ENCODE peak calls at places on chromosomes 13 and 19, in four cellular contexts. B is K562, P is HepG2, N is GM12878. D is an unnamed sample. For H4K20me1, the result is how much of the 10 kb centered on the place peaks cover.

GRCh38 chr19:48613024-48613851 is 1.6 kb downstream of the FAM83E start:
- DNase-seq in B (no peak), N (no peak), P (no peak), D (no peak)

GRCh38 chr13:100044936-100045335 is 44.0 kb upstream of the PCCA start:
- DNase-seq in N (no peak), P (peak), B (no peak), D (no peak)

GRCh38 chr19:48628486-48629296 is 8.5 kb downstream of the DBP start:
- DNase-seq in B (no peak), P (no peak), N (no peak), D (no peak)

GRCh38 chr13:38563739-38564138 is 123.1 kb upstream of the FREM2 start:
- DNase-seq in N (no peak), P (no peak), B (no peak), D (no peak)

GRCh38 chr19:56613639-56614038 is 18.5 kb downstream of the ZNF71 start:
- DNase-seq in N (no peak), P (no peak), B (no peak), D (no peak)

GRCh38 chr13:30610311-30610710 is 7.4 kb upstream of the USPL1 start:
- DNase-seq in P (no peak), B (no peak), N (no peak), D (no peak)

GRCh38 chr19:7862413-7862951 is 11.7 kb downstream of the PRR36 start:
- DNase-seq in N (no peak), B (peak), P (no peak), D (peak)

GRCh38 chr19:6543866-6544347 is 13.1 kb downstream of the TNFSF9 start:
- DNase-seq in B (no peak), N (peak), P (no peak), D (no peak)

GRCh38 chr13:76860706-76861105 is 25.5 kb downstream of the KCTD12 start:
- DNase-seq in N (no peak), B (no peak), P (no peak), D (no peak)

GRCh38 chr19:18053571-18054219 is 33.0 kb downstream of the IL12RB1 start:
- DNase-seq in B (no peak), P (no peak), N (no peak), D (no peak)

GRCh38 chr19:14612657-14613056 is 29.8 kb downstream of the CLEC17A start:
- DNase-seq in B (no peak), N (no peak), P (no peak), D (no peak)

GRCh38 chr19:3024870-3025515 is 4.1 kb downstream of the TLE2 start:
- DNase-seq in N (no peak), B (peak), P (no peak), D (no peak)
- TF ChIP-seq MYC in N (no peak), B (no peak), P (no peak), D (no peak)

GRCh38 chr13:105991131-105991530 is 544.3 kb downstream of the EFNB2 start:
- DNase-seq in B (no peak), P (no peak), N (no peak), D (no peak)
- H3K9ac ChIP-seq in B (no peak), P (no peak), N (no peak), D (no peak)

GRCh38 chr13:114099191-114099590 is 33.2 kb downstream of the RASA3 start:
- DNase-seq in N (no peak), P (peak), B (peak), D (no peak)
- H4K20me1 ChIP-seq in N (under half), P (under half), B (under half), D (under half)

DNA sequence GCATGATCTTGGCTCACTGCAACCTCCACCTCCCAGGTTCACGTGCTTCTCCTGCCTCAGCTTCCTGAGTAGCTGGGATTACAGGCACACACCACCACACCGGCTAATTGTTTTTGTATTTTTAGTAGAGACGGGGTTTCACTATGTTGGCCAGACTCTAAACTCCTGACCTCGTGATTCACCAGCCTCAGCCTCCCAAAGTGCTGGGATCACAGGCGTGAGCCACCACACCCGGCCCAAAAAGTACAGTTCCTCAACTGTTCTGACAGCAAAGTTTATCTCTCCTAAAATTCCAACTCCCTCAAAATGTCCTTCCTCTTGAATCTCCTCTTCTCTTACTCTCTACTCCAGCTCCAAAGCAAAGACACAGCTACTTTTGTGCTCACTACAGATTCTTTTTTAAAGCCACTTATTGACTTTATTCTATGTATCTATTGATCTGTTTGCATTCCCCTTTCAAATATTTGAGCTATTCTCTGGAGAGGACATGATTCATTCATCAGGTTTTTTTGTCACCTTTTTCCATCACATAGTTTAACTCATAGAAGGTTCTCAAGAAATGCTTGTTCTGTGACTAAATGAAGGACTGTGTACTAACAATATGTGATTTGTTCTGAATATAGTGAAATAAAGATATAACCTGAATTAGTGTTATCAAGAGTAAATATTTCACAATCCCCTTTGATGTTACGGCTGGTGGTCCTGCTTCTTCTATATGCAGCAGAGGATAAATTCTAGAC is 142.2 kb downstream of the TBC1D4 start:
- DNase-seq in N (no peak), P (peak), B (no peak), D (no peak)
- TF ChIP-seq MYC in N (no peak), P (no peak), B (no peak), D (no peak)

GRCh38 chr19:39825093-39825463 is 8.9 kb downstream of the DYRK1B start:
- DNase-seq in B (no peak), P (no peak), N (no peak), D (no peak)

GRCh38 chr19:39826311-39826945 is 7.5 kb downstream of the DYRK1B start:
- DNase-seq in P (no peak), N (no peak), B (no peak), D (no peak)

GRCh38 chr19:39823693-39824092 is 10.3 kb downstream of the DYRK1B start:
- DNase-seq in N (no peak), B (no peak), P (no peak), D (no peak)

GRCh38 chr19:39825531-39826076 is 8.4 kb downstream of the DYRK1B start:
- DNase-seq in P (no peak), N (no peak), B (no peak), D (no peak)

DNA sequence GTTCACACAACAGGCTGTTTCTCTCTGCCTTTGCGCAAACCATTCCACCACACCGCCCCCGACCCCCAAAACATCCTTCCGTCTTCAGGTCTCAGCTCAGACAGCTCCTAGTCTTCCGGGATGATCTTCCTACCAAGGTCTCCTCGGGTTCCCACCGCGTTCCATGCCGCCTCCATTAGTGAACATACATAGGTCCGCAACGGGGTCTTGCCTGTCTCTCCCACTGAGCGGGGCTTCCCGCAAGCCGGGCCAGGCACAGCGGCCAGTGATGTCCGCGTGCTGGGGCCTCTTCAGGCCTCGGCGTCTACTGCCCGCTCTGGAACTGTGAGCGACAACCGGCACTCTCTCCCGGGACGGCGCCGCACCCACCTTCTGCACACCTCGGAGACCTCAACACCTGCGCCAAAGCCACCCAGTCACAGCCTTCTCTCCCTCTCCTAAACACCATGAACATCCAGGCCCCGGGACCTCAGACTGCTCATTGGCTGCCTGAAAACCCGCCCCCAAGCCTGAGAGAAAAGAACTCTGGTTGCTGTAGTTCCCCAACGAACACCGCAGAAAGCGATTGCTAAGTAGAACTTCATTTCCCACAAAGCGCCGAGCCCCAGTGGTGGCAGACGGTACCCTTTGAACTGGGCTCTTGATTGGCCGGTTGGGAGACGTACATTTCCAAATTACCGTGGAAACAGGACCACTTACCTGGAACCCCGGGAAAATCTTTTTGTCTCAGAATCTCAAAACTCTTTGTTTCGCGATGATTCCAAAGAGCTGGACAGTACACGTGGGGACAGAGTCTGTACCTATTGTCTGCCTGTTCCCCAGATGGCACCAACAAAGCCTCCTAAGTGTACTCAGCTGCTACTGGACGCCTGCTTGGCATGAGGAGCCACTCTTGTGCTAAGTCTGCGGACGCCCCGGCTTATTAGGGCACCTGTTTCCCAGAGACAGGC is 9.5 kb downstream of the DYRK1B start:
- DNase-seq in N (peak), P (peak), B (no peak), D (peak)
- H3K9ac ChIP-seq in N (peak), P (peak), B (no peak), D (peak)

DNA sequence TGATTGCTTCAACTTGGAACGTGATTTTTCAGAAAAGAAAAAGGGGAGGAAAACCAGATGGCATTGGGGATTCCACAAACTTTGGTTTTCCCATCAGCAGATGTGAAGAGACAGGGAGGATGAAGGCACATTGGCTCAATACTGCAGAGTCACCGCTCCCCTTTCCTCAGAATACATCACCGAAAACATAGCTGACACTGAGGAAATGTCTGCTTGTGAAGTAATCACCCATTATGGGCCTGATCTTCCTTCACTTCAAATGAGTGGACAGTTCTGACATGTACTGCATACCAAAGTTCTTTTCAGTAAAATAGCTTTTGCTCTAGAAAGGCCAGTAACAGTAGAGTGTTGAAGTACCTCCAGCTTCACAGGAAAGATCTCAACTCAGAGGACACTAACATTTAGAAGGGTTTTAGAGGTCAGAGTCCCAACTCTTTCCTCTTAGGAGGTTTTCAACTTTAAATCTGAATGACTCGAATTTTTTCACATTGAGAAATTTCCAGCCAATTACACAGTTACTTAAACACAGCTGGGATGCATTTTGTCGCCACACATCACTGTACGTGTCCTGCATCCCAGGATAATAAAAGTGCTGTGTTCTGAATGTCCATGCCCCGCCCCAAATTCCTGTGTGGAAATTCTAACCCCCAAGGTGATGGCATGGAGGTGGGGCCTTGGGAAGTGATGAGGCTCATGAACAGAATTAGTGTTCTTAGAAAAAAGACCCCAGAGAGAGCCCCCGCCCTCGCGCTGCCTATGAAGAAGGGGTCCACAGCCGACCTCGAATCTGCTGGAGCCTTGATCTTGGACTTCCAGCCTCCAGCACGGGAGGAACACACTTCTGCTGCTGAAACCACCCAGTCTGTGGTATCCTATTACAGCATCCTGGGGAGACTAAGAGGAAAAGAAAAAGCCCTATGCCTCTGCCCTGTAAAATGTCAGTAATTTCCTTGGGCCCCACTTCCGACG is 77.7 kb downstream of the COL4A1 start:
- DNase-seq in B (no peak), P (no peak), N (no peak), D (no peak)
- H4K20me1 ChIP-seq in B (under half), P (under half), N (under half), D (under half)

GRCh38 chr19:46745521-46746280 is at the start of gene FKRP:
- DNase-seq in B (peak), P (no peak), N (no peak), D (no peak)
- TF ChIP-seq MYC in B (no peak), P (peak), N (no peak), D (no peak)

DNA sequence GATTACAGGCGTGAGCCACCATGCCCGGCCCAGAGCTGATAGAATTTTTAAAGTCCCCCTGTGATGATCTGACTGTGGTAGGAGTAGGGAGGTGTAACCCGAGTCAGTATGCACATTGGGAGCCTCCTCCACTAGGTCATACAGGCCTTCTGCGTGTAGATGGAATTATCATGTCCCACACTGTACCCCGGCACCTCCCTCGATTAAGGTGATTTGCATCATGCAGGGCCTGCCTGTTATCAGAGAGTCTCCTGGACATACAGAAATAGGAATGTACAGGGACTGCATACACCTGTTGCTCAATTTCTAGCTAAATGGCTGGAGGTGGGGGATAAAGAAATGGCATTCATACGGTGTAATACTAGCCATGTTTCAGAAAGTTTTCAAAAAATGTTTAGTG is 922 bp upstream of the ERVK3-1 start:
- DNase-seq in B (peak), P (no peak), N (no peak), D (no peak)
- H3K9ac ChIP-seq in B (peak), P (no peak), N (no peak), D (peak)